ENCODE peak calls at places on chromosomes 12 and 14, in four cellular contexts. N is choroid plexus epithelial cell, Z is HFF-Myc, P is progenitor cell of endocrine pancreas. B is an unnamed sample.

GRCh38 chr14:89182326-89182725 is 234.7 kb downstream of the FOXN3 start:
- DNase-seq in N (no peak), Z (no peak), P (no peak), B (no peak)

GRCh38 chr12:81245458-81245857 is 167.6 kb downstream of the ACSS3 start:
- DNase-seq in N (no peak), Z (no peak), P (no peak), B (no peak)

GRCh38 chr14:55628426-55628825 is 48.4 kb downstream of the KTN1 start:
- DNase-seq in N (no peak), Z (no peak), P (no peak), B (no peak)

GRCh38 chr14:95359974-95360826 is 40.5 kb upstream of the CLMN start:
- DNase-seq in N (peak), Z (no peak), P (peak), B (peak)

GRCh38 chr12:54287316-54288157 is 7.0 kb downstream of the HNRNPA1 start:
- DNase-seq in N (no peak), Z (no peak), P (no peak), B (no peak)

GRCh38 chr12:103997277-103997900 is 31.7 kb downstream of the TDG start:
- DNase-seq in N (no peak), Z (no peak), P (no peak), B (no peak)

GRCh38 chr14:101071493-101071891 is 168.0 kb upstream of the RTL1 start:
- DNase-seq in N (no peak), Z (no peak), P (peak), B (no peak)

GRCh38 chr12:106204312-106204711 is 43.5 kb downstream of the CKAP4 start:
- DNase-seq in N (no peak), Z (no peak), P (no peak), B (no peak)

GRCh38 chr14:102249041-102249440 is 55.9 kb downstream of the MOK start:
- DNase-seq in N (peak), Z (no peak), P (no peak), B (no peak)

GRCh38 chr12:9741726-9742125 is 8.8 kb upstream of the CLECL1 start:
- DNase-seq in N (no peak), Z (no peak), P (no peak), B (peak)

GRCh38 chr12:72872986-72873385 is 600.8 kb downstream of the TRHDE start:
- DNase-seq in N (no peak), Z (no peak), P (no peak), B (no peak)

GRCh38 chr14:41604793-41605534 is 1.7 kb upstream of the LRFN5 start:
- DNase-seq in N (peak), Z (no peak), P (peak), B (no peak)

GRCh38 chr14:103846569-103847438 is 571 bp downstream of the PPP1R13B start:
- DNase-seq in N (no peak), Z (no peak), P (peak), B (peak)

GRCh38 chr14:104344815-104345214 is 206.4 kb downstream of the KIF26A start:
- DNase-seq in N (no peak), Z (no peak), P (no peak), B (no peak)

GRCh38 chr14:93160353-93160801 is 24.3 kb downstream of the MOAP1 start:
- DNase-seq in N (peak), Z (no peak), P (no peak), B (no peak)

GRCh38 chr12:126907900-126908764 is 1358.8 kb upstream of the TMEM132C start:
- DNase-seq in N (no peak), Z (no peak), P (no peak), B (no peak)

GRCh38 chr14:102746568-102747438 is 30.4 kb upstream of the TRAF3 start:
- DNase-seq in N (no peak), Z (no peak), P (no peak), B (no peak)

GRCh38 chr14:99015833-99016232 is 256.2 kb downstream of the BCL11B start:
- DNase-seq in N (no peak), Z (no peak), P (no peak), B (no peak)

GRCh38 chr12:45170456-45171042 is 45.3 kb upstream of the ANO6 start:
- DNase-seq in N (peak), Z (peak), P (peak), B (peak)

GRCh38 chr14:73237219-73237785 is at the start of gene PAPLN:
- DNase-seq in N (peak), Z (no peak), P (no peak), B (peak)

GRCh38 chr12:20460956-20461355 is 92.6 kb downstream of the PDE3A start:
- DNase-seq in N (no peak), Z (no peak), P (no peak), B (no peak)

GRCh38 chr12:9732966-9733461 is at the start of gene CLECL1:
- DNase-seq in N (no peak), Z (no peak), P (no peak), B (peak)

GRCh38 chr12:107318804-107319535 is 225.6 kb upstream of the CRY1 start:
- DNase-seq in N (peak), Z (no peak), P (peak), B (peak)

GRCh38 chr12:25997401-25997973 is 39.0 kb downstream of the RASSF8 start:
- DNase-seq in N (peak), Z (peak), P (no peak), B (no peak)

GRCh38 chr12:124393831-124394230 is 98.9 kb downstream of the RFLNA start:
- DNase-seq in N (no peak), Z (no peak), P (no peak), B (no peak)

GRCh38 chr14:26835949-26836570 is 238.2 kb upstream of the NOVA1 start:
- DNase-seq in N (no peak), Z (no peak), P (no peak), B (no peak)

GRCh38 chr12:69052613-69053408 is 119.8 kb upstream of the CPM start:
- DNase-seq in N (peak), Z (peak), P (no peak), B (no peak)

GRCh38 chr14:106129274-106129673 is 602.9 kb downstream of the TMEM121 start:
- DNase-seq in N (no peak), Z (no peak), P (no peak), B (no peak)

GRCh38 chr14:32417956-32418552 is 89.0 kb downstream of the AKAP6 start:
- DNase-seq in N (peak), Z (peak), P (no peak), B (no peak)

GRCh38 chr12:63882844-63883243 is 38.3 kb downstream of the SRGAP1 start:
- DNase-seq in N (peak), Z (no peak), P (no peak), B (no peak)

GRCh38 chr12:94863286-94863685 is 140.2 kb downstream of the NDUFA12 start:
- DNase-seq in N (no peak), Z (no peak), P (no peak), B (no peak)

GRCh38 chr12:114399664-114400211 is 6.2 kb downstream of the TBX5 start:
- DNase-seq in N (no peak), Z (peak), P (no peak), B (peak)

GRCh38 chr12:3282271-3282670 is 205.1 kb downstream of the TSPAN9 start:
- DNase-seq in N (no peak), Z (no peak), P (no peak), B (no peak)

GRCh38 chr12:9404469-9405260 is 196.5 kb upstream of the PZP start:
- DNase-seq in N (no peak), Z (no peak), P (no peak), B (no peak)

GRCh38 chr12:101920906-101921305 is 43.5 kb downstream of the DRAM1 start:
- DNase-seq in N (no peak), Z (no peak), P (no peak), B (no peak)

GRCh38 chr12:52014567-52015392 is 8.0 kb downstream of the TAMALIN start:
- DNase-seq in N (peak), Z (no peak), P (no peak), B (no peak)

GRCh38 chr12:7444537-7444936 is 584 bp upstream of the CD163L1 start:
- DNase-seq in N (no peak), Z (no peak), P (no peak), B (no peak)

GRCh38 chr12:113267621-113268020 is 46.4 kb downstream of the TPCN1 start:
- DNase-seq in N (no peak), Z (no peak), P (no peak), B (no peak)

GRCh38 chr12:113268621-113269020 is 47.4 kb downstream of the TPCN1 start:
- DNase-seq in N (no peak), Z (no peak), P (no peak), B (no peak)

GRCh38 chr12:113268136-113268535 is 46.9 kb downstream of the TPCN1 start:
- DNase-seq in N (no peak), Z (no peak), P (no peak), B (no peak)

GRCh38 chr12:113270709-113271009 is 49.4 kb downstream of the TPCN1 start:
- DNase-seq in N (no peak), Z (no peak), P (no peak), B (no peak)

DNA sequence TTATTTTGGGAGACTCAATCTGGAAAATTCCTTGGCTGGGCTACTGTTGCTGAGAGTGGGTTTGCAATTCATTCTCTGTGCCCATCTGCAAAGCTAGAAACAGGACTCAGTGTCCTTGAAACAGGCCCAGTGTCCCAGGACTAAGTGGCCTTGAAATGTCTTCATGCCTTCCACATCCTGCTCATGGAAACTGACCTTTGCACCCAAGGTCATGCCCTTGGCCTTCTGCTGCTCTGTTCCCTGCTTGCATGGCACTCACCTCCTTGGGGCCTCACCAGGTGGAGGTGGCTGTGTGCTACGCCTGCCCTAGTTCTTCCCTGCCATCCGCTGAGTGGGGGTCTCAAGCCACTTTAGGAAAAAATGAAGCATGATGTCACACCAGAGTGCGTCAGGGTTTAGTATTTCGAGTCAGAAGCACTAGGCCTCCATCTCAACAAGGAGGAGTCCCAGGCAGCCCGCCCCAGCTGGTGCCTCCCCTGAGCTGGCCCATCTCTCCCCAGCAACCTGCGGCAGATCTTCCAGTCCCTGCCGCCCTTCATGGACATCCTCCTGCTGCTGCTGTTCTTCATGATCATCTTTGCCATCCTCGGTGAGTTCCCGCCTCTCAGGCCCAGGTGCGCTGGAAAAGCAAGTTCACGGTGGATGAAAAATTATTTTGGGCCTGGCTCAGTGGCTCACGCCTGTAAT is 48.1 kb downstream of the TPCN1 start:
- DNase-seq in N (no peak), Z (no peak), P (no peak), B (no peak)
- TF ChIP-seq CTCF in N (no peak), Z (no peak), P (no peak), B (no peak)

DNA sequence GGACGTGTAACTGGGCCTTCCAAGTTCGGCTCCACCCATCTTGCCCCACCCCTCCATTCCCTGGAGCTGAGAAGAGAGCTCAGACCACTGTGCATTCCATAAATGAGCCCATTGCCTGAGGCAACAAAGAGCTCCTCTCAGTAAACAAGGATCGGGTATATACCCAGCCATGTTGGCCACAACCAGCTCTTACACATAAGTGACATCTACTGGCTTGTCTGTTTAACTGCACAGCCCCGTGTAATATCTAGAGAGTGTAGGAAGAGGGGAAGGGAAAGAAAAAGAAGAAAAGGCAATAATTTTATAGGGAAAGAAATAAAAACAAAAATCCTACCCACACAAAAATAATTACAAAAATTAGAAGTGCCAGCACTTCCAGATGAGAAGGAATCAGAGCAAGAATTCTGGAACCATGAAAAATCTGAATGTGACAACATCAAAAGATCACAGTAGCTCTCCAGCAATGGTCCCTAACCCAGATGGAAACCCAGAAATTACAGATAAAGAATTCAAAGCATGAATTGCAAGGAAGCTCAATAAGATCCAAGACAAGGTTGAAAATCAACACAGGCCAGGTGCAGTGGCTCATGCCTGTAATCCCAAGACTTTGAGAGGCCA is 308.1 kb downstream of the RPAP3 start:
- DNase-seq in N (peak), Z (no peak), P (no peak), B (peak)
- TF ChIP-seq CTCF in N (peak), Z (peak), P (no peak), B (peak)

DNA sequence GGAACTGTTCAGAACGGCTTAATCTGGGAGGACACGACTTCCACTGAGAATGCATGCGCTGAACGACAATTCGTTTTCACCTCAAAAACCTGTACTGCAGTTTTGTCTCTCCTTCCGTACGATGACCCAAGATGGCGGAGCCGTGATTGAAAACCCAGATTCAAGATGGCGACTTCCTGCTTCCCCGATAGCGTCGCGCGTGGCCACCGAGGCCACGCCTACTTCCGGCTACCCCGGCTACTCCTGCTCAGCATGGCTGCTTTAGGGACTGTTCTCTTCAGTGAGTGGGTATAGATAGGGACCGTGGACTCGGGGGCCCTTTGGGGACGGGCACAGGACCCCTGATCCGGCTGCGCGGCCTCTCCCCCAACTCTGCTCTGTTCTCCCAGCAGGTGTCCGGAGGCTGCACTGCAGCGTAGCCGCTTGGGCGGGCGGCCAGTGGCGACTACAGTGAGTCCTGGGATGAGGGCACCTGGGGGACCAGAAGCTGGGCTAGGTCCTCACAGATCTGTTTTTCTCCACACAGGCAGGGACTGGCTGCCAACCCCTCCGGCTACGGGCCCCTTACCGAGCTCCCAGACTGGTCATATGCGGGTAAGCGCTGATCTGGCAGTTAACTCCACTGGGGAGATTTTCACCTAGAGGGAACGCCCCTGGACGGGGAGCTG is at the start of gene MRPL52:
- DNase-seq in N (peak), Z (no peak), P (peak), B (peak)
- TF ChIP-seq CTCF in N (no peak), Z (no peak), P (no peak), B (no peak)

DNA sequence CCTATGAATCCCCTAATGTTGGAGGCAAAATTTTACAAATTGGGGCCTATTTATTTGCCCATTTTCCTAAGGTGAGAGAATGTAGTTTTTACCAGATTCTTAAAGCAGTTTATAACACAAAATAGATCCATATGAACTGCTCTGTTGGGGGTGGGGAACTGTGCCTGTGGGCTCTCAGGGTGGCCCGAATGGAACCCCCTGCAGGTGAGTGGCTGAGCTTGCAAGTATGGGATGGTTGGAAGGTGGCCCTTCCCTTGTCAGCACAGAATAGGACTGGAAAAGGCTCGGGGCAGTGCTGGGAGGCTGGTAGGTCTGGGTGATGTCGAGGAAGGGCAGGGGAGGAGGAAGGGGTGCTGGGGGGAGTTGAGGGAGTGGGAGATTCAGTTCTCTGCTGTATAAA is 4.9 kb downstream of the VSX2 start:
- DNase-seq in N (no peak), Z (no peak), P (no peak), B (no peak)
- TF ChIP-seq CTCF in N (no peak), Z (no peak), P (peak), B (no peak)

GRCh38 chr12:59372971-59373370 is 222.9 kb upstream of the SLC16A7 start:
- DNase-seq in N (peak), Z (no peak), P (no peak), B (no peak)
- TF ChIP-seq CTCF in N (peak), Z (peak), P (peak), B (peak)

GRCh38 chr12:87982208-87982607 is 47.0 kb downstream of the C12orf50 start:
- DNase-seq in N (peak), Z (no peak), P (no peak), B (no peak)
- TF ChIP-seq CTCF in N (no peak), Z (no peak), P (no peak), B (no peak)

GRCh38 chr14:52417139-52417538 is 103.0 kb downstream of the PTGER2 start:
- DNase-seq in N (no peak), Z (no peak), P (no peak), B (no peak)
- TF ChIP-seq CTCF in N (no peak), Z (no peak), P (no peak), B (no peak)

B was measured in GM13977.